ENCODE peak calls at places on chromosomes 1 and 21, in four cellular contexts. One of them, this sample, is unnamed.

GRCh38 chr1:2587071-2587859 is 688 bp downstream of the PRXL2B start:
- DNase-seq in tibial nerve: no peak
- DNase-seq in iPS-NIHi11: no peak
- DNase-seq in activated CD4-positive, alpha-beta T cell treated with anti-CD3 and anti-CD28 coated beads for 36 hours: no peak
- DNase-seq in this sample: no peak

GRCh38 chr1:31064115-31064514 is 1.4 kb downstream of the PUM1 start:
- DNase-seq in tibial nerve: no peak
- DNase-seq in iPS-NIHi11: no peak
- DNase-seq in activated CD4-positive, alpha-beta T cell treated with anti-CD3 and anti-CD28 coated beads for 36 hours: no peak
- DNase-seq in this sample: no peak

GRCh38 chr1:36927826-36928225 is 106.5 kb downstream of the GRIK3 start:
- DNase-seq in tibial nerve: no peak
- DNase-seq in iPS-NIHi11: no peak
- DNase-seq in activated CD4-positive, alpha-beta T cell treated with anti-CD3 and anti-CD28 coated beads for 36 hours: no peak
- DNase-seq in this sample: no peak

GRCh38 chr1:112735752-112736151 is 20.6 kb upstream of the PPM1J start:
- DNase-seq in tibial nerve: no peak
- DNase-seq in iPS-NIHi11: no peak
- DNase-seq in activated CD4-positive, alpha-beta T cell treated with anti-CD3 and anti-CD28 coated beads for 36 hours: no peak
- DNase-seq in this sample: peak; percentile 93

GRCh38 chr1:116255933-116256649 is 117.0 kb upstream of the ATP1A1 start:
- DNase-seq in tibial nerve: no peak
- DNase-seq in iPS-NIHi11: no peak
- DNase-seq in activated CD4-positive, alpha-beta T cell treated with anti-CD3 and anti-CD28 coated beads for 36 hours: no peak
- DNase-seq in this sample: peak; percentile 51

GRCh38 chr21:25334046-25334730 is 273.1 kb downstream of the MRPL39 start:
- DNase-seq in tibial nerve: no peak
- DNase-seq in iPS-NIHi11: no peak
- DNase-seq in activated CD4-positive, alpha-beta T cell treated with anti-CD3 and anti-CD28 coated beads for 36 hours: no peak
- DNase-seq in this sample: no peak

GRCh38 chr1:247857069-247857985 is at the start of gene TRIM58:
- DNase-seq in tibial nerve: no peak
- DNase-seq in iPS-NIHi11: peak; percentile 20
- DNase-seq in activated CD4-positive, alpha-beta T cell treated with anti-CD3 and anti-CD28 coated beads for 36 hours: peak; percentile 69
- DNase-seq in this sample: no peak

GRCh38 chr1:30787856-30788495 is 30.4 kb upstream of the LAPTM5 start:
- DNase-seq in tibial nerve: no peak
- DNase-seq in iPS-NIHi11: no peak
- DNase-seq in activated CD4-positive, alpha-beta T cell treated with anti-CD3 and anti-CD28 coated beads for 36 hours: no peak
- DNase-seq in this sample: no peak

GRCh38 chr21:39001341-39001740 is 181.9 kb downstream of the PSMG1 start:
- DNase-seq in tibial nerve: no peak
- DNase-seq in iPS-NIHi11: no peak
- DNase-seq in activated CD4-positive, alpha-beta T cell treated with anti-CD3 and anti-CD28 coated beads for 36 hours: no peak
- DNase-seq in this sample: no peak

GRCh38 chr1:13478687-13479086 is 35.1 kb downstream of the LRRC38 start:
- DNase-seq in tibial nerve: no peak
- DNase-seq in iPS-NIHi11: no peak
- DNase-seq in activated CD4-positive, alpha-beta T cell treated with anti-CD3 and anti-CD28 coated beads for 36 hours: no peak
- DNase-seq in this sample: no peak

GRCh38 chr1:54987830-54988705 is 7.6 kb downstream of the TMEM61 start:
- DNase-seq in tibial nerve: no peak
- DNase-seq in iPS-NIHi11: no peak
- DNase-seq in activated CD4-positive, alpha-beta T cell treated with anti-CD3 and anti-CD28 coated beads for 36 hours: no peak
- DNase-seq in this sample: no peak

GRCh38 chr1:89489037-89489729 is 35.4 kb upstream of the LRRC8B start:
- DNase-seq in tibial nerve: no peak
- DNase-seq in iPS-NIHi11: no peak
- DNase-seq in activated CD4-positive, alpha-beta T cell treated with anti-CD3 and anti-CD28 coated beads for 36 hours: peak; percentile 22
- DNase-seq in this sample: peak; percentile 9

GRCh38 chr1:205991237-205991636 is 12.0 kb downstream of the RAB7B start:
- DNase-seq in tibial nerve: no peak
- DNase-seq in iPS-NIHi11: no peak
- DNase-seq in activated CD4-positive, alpha-beta T cell treated with anti-CD3 and anti-CD28 coated beads for 36 hours: no peak
- DNase-seq in this sample: no peak

GRCh38 chr21:40404319-40404906 is 442.5 kb downstream of the DSCAM start:
- DNase-seq in tibial nerve: peak; percentile 27
- DNase-seq in iPS-NIHi11: no peak
- DNase-seq in activated CD4-positive, alpha-beta T cell treated with anti-CD3 and anti-CD28 coated beads for 36 hours: no peak
- DNase-seq in this sample: no peak

GRCh38 chr1:230119340-230119739 is 52.3 kb downstream of the GALNT2 start:
- DNase-seq in tibial nerve: no peak
- DNase-seq in iPS-NIHi11: no peak
- DNase-seq in activated CD4-positive, alpha-beta T cell treated with anti-CD3 and anti-CD28 coated beads for 36 hours: no peak
- DNase-seq in this sample: no peak

GRCh38 chr1:172484252-172484651 is 40.4 kb upstream of the PIGC start:
- DNase-seq in tibial nerve: no peak
- DNase-seq in iPS-NIHi11: no peak
- DNase-seq in activated CD4-positive, alpha-beta T cell treated with anti-CD3 and anti-CD28 coated beads for 36 hours: no peak
- DNase-seq in this sample: no peak

This sample was measured in kidney epithelial cell.